ENCODE peak calls at places on chromosome 21, in nine cellular contexts. P is effector CD4-positive, alpha-beta T cell; N is AG09319; J is nephron progenitor cell; M is sciatic nerve; Q is chondrocyte; T is stimulated activated CD8-positive, alpha-beta memory T cell treated with anti-CD3 and anti-CD28 coated beads, Interleukin-4, amount 100 ng/mL, for 24 hours; I is stimulated activated CD4-positive, alpha-beta T cell treated with anti-CD3 and anti-CD28 coated beads, Interleukin-1b, Interleukin-23, amount 100 ng/mL, for 24 hours; H is smooth muscle cell of the brain vasculature. G is an unnamed sample.
A peak's percentile ranks its signal among the peaks of the same experiment; 100 is the strongest.

GRCh38 chr21:39121600-39122355 is 61.5 kb downstream of the PSMG1 start:
- DNase-seq in Q (no peak), N (no peak), M (no peak), I (no peak), T (no peak), P (no peak), H (no peak), J (no peak), G (no peak)

GRCh38 chr21:42171091-42172053 is 47.6 kb upstream of the ABCG1 start:
- DNase-seq in P (no peak), M (no peak), N (no peak), H (no peak), I (no peak), Q (no peak), T (no peak), J (no peak), G (no peak)

GRCh38 chr21:43959231-43960041 is 52.7 kb upstream of the TRAPPC10 start:
- DNase-seq in J (no peak), N (no peak), H (no peak), I (no peak), P (no peak), Q (peak; percentile 85), T (no peak), M (no peak), G (no peak)

GRCh38 chr21:33825898-33826297 is 89.7 kb downstream of the ATP5PO start:
- DNase-seq in T (no peak), M (peak; percentile 56), H (no peak), N (peak; percentile 10), J (no peak), I (no peak), Q (no peak), P (no peak), G (no peak)

GRCh38 chr21:25568230-25568629 is 39.1 kb downstream of the MRPL39 start:
- DNase-seq in M (peak; percentile 61), J (peak; percentile 5), Q (no peak), I (no peak), N (no peak), P (no peak), H (no peak), T (no peak), G (peak; percentile 56)

GRCh38 chr21:36441715-36442114 is 38.2 kb downstream of the CLDN14 start:
- DNase-seq in I (no peak), J (no peak), P (no peak), Q (no peak), M (no peak), H (no peak), N (no peak), T (no peak), G (no peak)

GRCh38 chr21:43917515-43918384 is 52.7 kb downstream of the AGPAT3 start:
- DNase-seq in Q (peak; percentile 36), J (no peak), N (no peak), M (no peak), P (no peak), T (no peak), H (no peak), I (no peak), G (no peak)

GRCh38 chr21:28773036-28773435 is 219.6 kb downstream of the LTN1 start:
- DNase-seq in J (no peak), N (no peak), H (no peak), Q (no peak), T (no peak), M (no peak), I (no peak), P (no peak), G (no peak)

GRCh38 chr21:45279446-45280177 is 8.1 kb downstream of the POFUT2 start:
- DNase-seq in J (no peak), T (no peak), M (peak; percentile 53), I (no peak), P (no peak), Q (no peak), N (no peak), H (no peak), G (no peak)

GRCh38 chr21:35849131-35849530 is 211.2 kb downstream of the SETD4 start:
- DNase-seq in Q (no peak), H (no peak), P (no peak), J (no peak), M (no peak), T (no peak), N (no peak), I (no peak), G (no peak)

GRCh38 chr21:39082656-39083376 is 100.4 kb downstream of the PSMG1 start:
- DNase-seq in N (no peak), I (no peak), H (no peak), Q (no peak), M (no peak), P (no peak), J (no peak), T (no peak), G (no peak)

GRCh38 chr21:31132574-31133242 is 94.4 kb upstream of the KRTAP19-8 start:
- DNase-seq in P (peak; percentile 65), T (peak; percentile 15), M (no peak), H (no peak), N (no peak), Q (no peak), I (peak; percentile 42), J (no peak), G (no peak)

G was measured in glomerular endothelial cell.